ENCODE peak calls at places on chromosomes 4 and X, in eight cellular contexts. One of them, this sample, is unnamed.

GRCh38 chrX:14864626-14865025 is 8.2 kb downstream of the FANCB start:
- DNase-seq in psoas muscle: no peak
- DNase-seq in HepG2: no peak
- DNase-seq in right lobe of liver: no peak
- DNase-seq in heart right ventricle: no peak
- DNase-seq in body of pancreas: no peak
- DNase-seq in Panc1: no peak
- DNase-seq in OCI-LY7: no peak
- DNase-seq in this sample: no peak

GRCh38 chrX:150775569-150776350 is 82.6 kb downstream of the MTMR1 start:
- DNase-seq in psoas muscle: no peak
- DNase-seq in HepG2: no peak
- DNase-seq in right lobe of liver: no peak
- DNase-seq in heart right ventricle: no peak
- DNase-seq in body of pancreas: no peak
- DNase-seq in Panc1: no peak
- DNase-seq in OCI-LY7: no peak
- DNase-seq in this sample: no peak

GRCh38 chrX:68571292-68572256 is 72.7 kb downstream of the YIPF6 start:
- DNase-seq in psoas muscle: no peak
- DNase-seq in HepG2: no peak
- DNase-seq in right lobe of liver: no peak
- DNase-seq in heart right ventricle: no peak
- DNase-seq in body of pancreas: no peak
- DNase-seq in Panc1: peak
- DNase-seq in OCI-LY7: no peak
- DNase-seq in this sample: no peak

GRCh38 chr4:146132445-146132844 is 43.1 kb upstream of the LSM6 start:
- DNase-seq in psoas muscle: no peak
- DNase-seq in HepG2: no peak
- DNase-seq in right lobe of liver: no peak
- DNase-seq in heart right ventricle: no peak
- DNase-seq in body of pancreas: no peak
- DNase-seq in Panc1: no peak
- DNase-seq in OCI-LY7: no peak
- DNase-seq in this sample: no peak

GRCh38 chr4:123257563-123257962 is 139.0 kb upstream of the SPRY1 start:
- DNase-seq in psoas muscle: no peak
- DNase-seq in HepG2: no peak
- DNase-seq in right lobe of liver: no peak
- DNase-seq in heart right ventricle: no peak
- DNase-seq in body of pancreas: no peak
- DNase-seq in Panc1: no peak
- DNase-seq in OCI-LY7: no peak
- DNase-seq in this sample: no peak

GRCh38 chr4:65791111-65791806 is 121.0 kb upstream of the EPHA5 start:
- DNase-seq in psoas muscle: no peak
- DNase-seq in HepG2: no peak
- DNase-seq in right lobe of liver: no peak
- DNase-seq in heart right ventricle: no peak
- DNase-seq in body of pancreas: no peak
- DNase-seq in Panc1: no peak
- DNase-seq in OCI-LY7: no peak
- DNase-seq in this sample: no peak

GRCh38 chr4:8315343-8316250 is 46.0 kb downstream of the HTRA3 start:
- DNase-seq in psoas muscle: peak
- DNase-seq in HepG2: peak
- DNase-seq in right lobe of liver: peak
- DNase-seq in heart right ventricle: no peak
- DNase-seq in body of pancreas: peak
- DNase-seq in Panc1: no peak
- DNase-seq in OCI-LY7: peak
- DNase-seq in this sample: peak

GRCh38 chr4:41204400-41204978 is 9.9 kb downstream of the APBB2 start:
- DNase-seq in psoas muscle: peak
- DNase-seq in HepG2: peak
- DNase-seq in right lobe of liver: peak
- DNase-seq in heart right ventricle: peak
- DNase-seq in body of pancreas: peak
- DNase-seq in Panc1: no peak
- DNase-seq in OCI-LY7: no peak
- DNase-seq in this sample: no peak

GRCh38 chrX:31232506-31232905 is 160.7 kb upstream of the FTHL17 start:
- DNase-seq in psoas muscle: no peak
- DNase-seq in HepG2: no peak
- DNase-seq in right lobe of liver: no peak
- DNase-seq in heart right ventricle: no peak
- DNase-seq in body of pancreas: no peak
- DNase-seq in Panc1: no peak
- DNase-seq in OCI-LY7: peak
- DNase-seq in this sample: no peak

GRCh38 chr4:150583287-150584197 is 1.6 kb downstream of the MAB21L2 start:
- DNase-seq in psoas muscle: no peak
- DNase-seq in HepG2: no peak
- DNase-seq in right lobe of liver: peak
- DNase-seq in heart right ventricle: peak
- DNase-seq in body of pancreas: no peak
- DNase-seq in Panc1: no peak
- DNase-seq in OCI-LY7: no peak
- DNase-seq in this sample: peak

GRCh38 chr4:19214591-19214990 is 1037.1 kb upstream of the SLIT2 start:
- DNase-seq in psoas muscle: no peak
- DNase-seq in HepG2: no peak
- DNase-seq in right lobe of liver: no peak
- DNase-seq in heart right ventricle: no peak
- DNase-seq in body of pancreas: no peak
- DNase-seq in Panc1: no peak
- DNase-seq in OCI-LY7: no peak
- DNase-seq in this sample: no peak

GRCh38 chr4:128802680-128803628 is 6.5 kb upstream of the JADE1 start:
- DNase-seq in psoas muscle: no peak
- DNase-seq in HepG2: no peak
- DNase-seq in right lobe of liver: no peak
- DNase-seq in heart right ventricle: no peak
- DNase-seq in body of pancreas: no peak
- DNase-seq in Panc1: no peak
- DNase-seq in OCI-LY7: no peak
- DNase-seq in this sample: no peak

GRCh38 chr4:34043131-34043530 is 2201.2 kb downstream of the ARAP2 start:
- DNase-seq in psoas muscle: no peak
- DNase-seq in HepG2: no peak
- DNase-seq in right lobe of liver: no peak
- DNase-seq in heart right ventricle: no peak
- DNase-seq in body of pancreas: no peak
- DNase-seq in Panc1: no peak
- DNase-seq in OCI-LY7: no peak
- DNase-seq in this sample: no peak
- H3K4me3 ChIP-seq in psoas muscle: no peak
- H3K4me3 ChIP-seq in HepG2: no peak
- H3K4me3 ChIP-seq in right lobe of liver: no peak
- H3K4me3 ChIP-seq in heart right ventricle: no peak
- H3K4me3 ChIP-seq in body of pancreas: no peak
- H3K4me3 ChIP-seq in Panc1: no peak
- H3K4me3 ChIP-seq in OCI-LY7: no peak
- H3K4me3 ChIP-seq in this sample: no peak

DNA sequence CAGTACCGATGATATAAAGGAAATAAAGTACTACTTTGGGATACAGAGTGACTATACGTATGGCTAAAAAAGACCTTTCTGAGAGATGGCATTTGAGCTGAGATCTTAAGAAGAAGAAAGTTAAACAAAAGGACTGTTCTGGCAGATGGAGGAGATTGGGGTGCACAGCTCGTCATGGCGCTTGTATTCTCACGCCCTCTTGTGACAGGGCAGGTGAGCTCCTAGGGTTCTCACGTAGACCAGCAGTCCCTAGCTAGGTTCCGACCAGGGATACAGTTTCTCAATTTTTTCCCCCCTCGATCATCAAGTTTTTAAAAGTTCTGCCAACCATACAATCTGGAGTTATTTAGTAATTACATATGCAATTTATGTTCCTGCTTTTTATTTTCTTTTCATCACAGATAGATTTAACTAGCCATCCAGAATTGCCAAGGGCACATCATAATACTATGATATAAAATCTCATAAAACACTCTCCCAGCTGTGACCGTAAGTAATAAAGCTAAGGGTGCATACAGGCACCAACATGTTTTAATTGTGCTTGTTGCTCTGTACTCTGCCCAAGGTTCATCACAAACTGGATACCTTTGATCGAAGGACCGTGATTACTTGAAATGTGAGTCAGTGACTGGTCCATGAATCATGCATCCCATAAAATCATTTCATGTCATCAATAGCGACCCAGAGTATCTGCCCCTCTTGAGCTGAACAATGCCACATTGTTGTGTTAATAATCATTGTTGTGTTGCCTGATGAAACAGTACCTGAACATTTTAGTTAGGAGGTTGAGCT is 69.4 kb upstream of the ZNF518B start:
- DNase-seq in psoas muscle: no peak
- DNase-seq in HepG2: no peak
- DNase-seq in right lobe of liver: no peak
- DNase-seq in heart right ventricle: no peak
- DNase-seq in body of pancreas: no peak
- DNase-seq in Panc1: no peak
- DNase-seq in OCI-LY7: no peak
- DNase-seq in this sample: no peak
- TF ChIP-seq CTCF in psoas muscle: no peak
- TF ChIP-seq CTCF in HepG2: peak
- TF ChIP-seq CTCF in right lobe of liver: no peak
- TF ChIP-seq CTCF in heart right ventricle: no peak
- TF ChIP-seq CTCF in body of pancreas: no peak
- TF ChIP-seq CTCF in Panc1: peak
- TF ChIP-seq CTCF in OCI-LY7: peak
- TF ChIP-seq CTCF in this sample: no peak

DNA sequence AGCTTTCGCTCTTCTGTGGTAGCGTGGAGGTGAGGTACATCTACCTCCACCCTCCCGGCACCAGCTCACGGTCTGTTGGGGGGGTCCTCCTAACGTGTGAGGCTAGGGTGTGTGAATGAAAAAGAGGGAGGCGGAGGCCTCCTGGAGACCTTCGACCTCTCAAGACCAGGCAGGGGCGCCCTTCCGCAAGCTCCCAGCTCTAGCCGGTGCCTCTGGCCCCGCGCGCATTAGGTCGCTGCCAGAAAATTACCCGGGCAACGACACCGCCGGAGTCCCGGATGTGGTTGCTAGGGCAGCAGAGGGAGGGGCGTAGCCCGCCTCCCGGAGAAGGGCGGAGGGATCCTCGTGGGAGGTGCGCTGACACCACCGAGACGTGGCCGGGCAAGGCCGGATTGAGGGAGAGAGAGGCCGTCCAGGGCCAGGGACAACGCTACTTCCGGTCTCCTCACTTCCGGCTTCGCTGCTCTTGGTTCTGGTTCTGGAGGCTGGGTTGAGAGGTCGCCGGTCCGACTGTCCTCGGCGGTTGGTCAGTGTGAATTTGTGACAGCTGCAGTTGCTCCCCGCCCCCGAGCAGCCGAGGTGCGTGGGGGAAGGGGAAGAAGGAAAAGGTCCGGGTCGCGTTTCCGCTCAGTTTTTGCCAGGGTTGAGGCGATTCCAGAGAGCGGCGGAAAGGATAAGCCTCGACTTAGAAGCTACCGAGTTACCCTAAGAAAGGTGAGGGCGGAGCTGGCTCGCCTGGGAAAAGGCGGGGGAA is at the start of the genes ARFIP1 and TIGD4:
- DNase-seq in psoas muscle: peak
- DNase-seq in HepG2: peak
- DNase-seq in right lobe of liver: peak
- DNase-seq in heart right ventricle: peak
- DNase-seq in body of pancreas: peak
- DNase-seq in Panc1: peak
- DNase-seq in OCI-LY7: peak
- DNase-seq in this sample: peak
- H3K27ac ChIP-seq in psoas muscle: peak
- H3K27ac ChIP-seq in HepG2: peak
- H3K27ac ChIP-seq in right lobe of liver: peak
- H3K27ac ChIP-seq in heart right ventricle: peak
- H3K27ac ChIP-seq in body of pancreas: peak
- H3K27ac ChIP-seq in Panc1: peak
- H3K27ac ChIP-seq in OCI-LY7: peak
- H3K27ac ChIP-seq in this sample: peak

GRCh38 chr4:78779280-78779679 is 3.1 kb downstream of the BMP2K start:
- DNase-seq in psoas muscle: no peak
- DNase-seq in HepG2: no peak
- DNase-seq in right lobe of liver: no peak
- DNase-seq in heart right ventricle: no peak
- DNase-seq in body of pancreas: no peak
- DNase-seq in Panc1: no peak
- DNase-seq in OCI-LY7: no peak
- DNase-seq in this sample: no peak
- H3K4me3 ChIP-seq in psoas muscle: peak
- H3K4me3 ChIP-seq in HepG2: no peak
- H3K4me3 ChIP-seq in right lobe of liver: no peak
- H3K4me3 ChIP-seq in heart right ventricle: peak
- H3K4me3 ChIP-seq in body of pancreas: no peak
- H3K4me3 ChIP-seq in Panc1: no peak
- H3K4me3 ChIP-seq in OCI-LY7: peak
- H3K4me3 ChIP-seq in this sample: no peak

This sample was measured in upper lobe of left lung.